ENCODE peak calls at places on chromosomes 12 and 14, in seven cellular contexts. W is nucleus accumbens; L is T follicular helper cell; O is stimulated activated CD8-positive, alpha-beta memory T cell treated with anti-CD3 and anti-CD28 coated beads, Interleukin-4, amount 100 ng/mL, for 1 hour; N is transverse colon; V is effector memory CD4-positive, alpha-beta T cell; X is stimulated activated CD4-positive, alpha-beta T cell treated with anti-CD3 and anti-CD28 coated beads, Interleukin-4, amount 100 ng/mL, for 4 hours. F is an unnamed sample.

GRCh38 chr14:45621731-45622130 is 368.7 kb upstream of the MIS18BP1 start:
- DNase-seq in L (no peak), V (no peak), W (no peak), N (no peak), X (no peak), O (no peak), F (no peak)

GRCh38 chr12:120814203-120814902 is 88.7 kb downstream of the ACADS start:
- DNase-seq in V (no peak), O (no peak), X (no peak), W (no peak), L (no peak), N (no peak), F (no peak)

GRCh38 chr14:103155013-103155412 is 31.8 kb downstream of the TNFAIP2 start:
- DNase-seq in V (no peak), X (no peak), N (peak), L (no peak), W (no peak), O (no peak), F (no peak)

GRCh38 chr12:50589650-50590435 is 85.1 kb downstream of the DIP2B start:
- DNase-seq in N (no peak), W (no peak), O (no peak), L (no peak), V (no peak), X (peak), F (peak)

GRCh38 chr12:116508145-116509121 is 50.7 kb upstream of the MAP1LC3B2 start:
- DNase-seq in L (no peak), W (peak), X (peak), N (peak), V (no peak), O (no peak), F (no peak)

GRCh38 chr14:74462993-74463392 is 30.1 kb downstream of the NPC2 start:
- DNase-seq in N (no peak), O (no peak), W (no peak), X (no peak), V (no peak), L (no peak), F (no peak)

GRCh38 chr12:69350777-69351176 is 2.6 kb downstream of the LYZ start:
- DNase-seq in W (no peak), L (no peak), O (no peak), X (no peak), V (no peak), N (no peak), F (no peak)

GRCh38 chr12:98002887-98003493 is 512.4 kb upstream of the TMPO start:
- DNase-seq in L (no peak), W (no peak), X (no peak), O (no peak), V (no peak), N (peak), F (no peak)

GRCh38 chr12:29673346-29673745 is 110.4 kb downstream of the TMTC1 start:
- DNase-seq in O (no peak), L (no peak), W (no peak), X (no peak), V (no peak), N (no peak), F (no peak)

GRCh38 chr14:104977681-104978647 is at the start of gene AHNAK2:
- DNase-seq in L (peak), W (peak), N (peak), O (no peak), V (peak), X (peak), F (no peak)

GRCh38 chr12:94875525-94875924 is 128.0 kb downstream of the NDUFA12 start:
- DNase-seq in V (no peak), W (no peak), L (no peak), N (no peak), O (no peak), X (no peak), F (no peak)

GRCh38 chr12:92696240-92696639 is 6.5 kb upstream of the PLEKHG7 start:
- DNase-seq in O (no peak), V (no peak), L (no peak), N (peak), X (no peak), W (no peak), F (no peak)

GRCh38 chr12:121811434-121812319 is 7.9 kb downstream of the SETD1B start:
- DNase-seq in L (no peak), X (peak), V (peak), N (peak), W (peak), O (no peak), F (no peak)

GRCh38 chr12:80756875-80757274 is 40.2 kb downstream of the MYF5 start:
- DNase-seq in O (no peak), W (no peak), V (no peak), X (no peak), L (no peak), N (no peak), F (no peak)

GRCh38 chr12:50542448-50542847 is 37.7 kb downstream of the DIP2B start:
- DNase-seq in N (no peak), X (peak), O (no peak), W (no peak), V (no peak), L (no peak), F (no peak)

GRCh38 chr12:47965581-47965980 is 2.2 kb downstream of the TMEM106C start:
- DNase-seq in W (no peak), O (no peak), N (peak), X (no peak), V (no peak), L (no peak), F (no peak)

GRCh38 chr12:38149395-38150073 is 167.0 kb upstream of the ALG10B start:
- DNase-seq in L (no peak), V (no peak), X (no peak), W (no peak), O (no peak), N (no peak), F (no peak)